ENCODE peak calls at places on chromosomes 3 and 15, in seven cellular contexts. L, F, K, P, O, A and E are unnamed samples.

GRCh38 chr3:178536271-178537079 is at the start of gene KCNMB2:
- DNase-seq in A (no peak), K (no peak), L (no peak), O (no peak), P (no peak), F (no peak), E (no peak)

GRCh38 chr15:94306700-94307650 is 75.6 kb downstream of the MCTP2 start:
- DNase-seq in F (no peak), O (no peak), P (no peak), K (no peak), A (no peak), L (no peak), E (peak; percentile 37)

GRCh38 chr3:190064112-190064511 is 56.6 kb downstream of the P3H2 start:
- DNase-seq in K (peak; percentile 36), A (no peak), O (no peak), F (no peak), L (no peak), P (peak; percentile 95), E (no peak)

GRCh38 chr3:13316603-13317002 is 103.5 kb downstream of the NUP210 start:
- DNase-seq in F (no peak), L (no peak), K (no peak), P (no peak), O (no peak), A (no peak), E (no peak)

GRCh38 chr3:50519471-50520089 is 16.1 kb upstream of the CACNA2D2 start:
- DNase-seq in L (peak; percentile 52), A (no peak), K (no peak), F (peak; percentile 73), P (peak; percentile 28), O (peak; percentile 13), E (peak; percentile 73)

GRCh38 chr15:101808201-101808600 is 3.8 kb upstream of the OR4F15 start:
- DNase-seq in L (no peak), F (no peak), O (no peak), A (no peak), K (no peak), P (peak; percentile 70), E (no peak)

GRCh38 chr3:113867506-113867905 is 28.9 kb downstream of the GRAMD1C start:
- DNase-seq in F (no peak), O (no peak), A (no peak), P (peak; percentile 59), L (no peak), K (no peak), E (no peak)

GRCh38 chr3:134357914-134358811 is 16.1 kb downstream of the AMOTL2 start:
- DNase-seq in F (peak; percentile 21), O (peak; percentile 44), A (peak; percentile 91), L (no peak), P (peak; percentile 94), K (no peak), E (no peak)

GRCh38 chr3:117660941-117661635 is 951.5 kb downstream of the TUSC7 start:
- DNase-seq in O (no peak), P (no peak), K (no peak), L (no peak), A (no peak), F (no peak), E (no peak)

GRCh38 chr3:79657076-79657475 is 110.7 kb downstream of the ROBO1 start:
- DNase-seq in O (no peak), P (no peak), L (no peak), F (no peak), K (no peak), A (no peak), E (no peak)

GRCh38 chr3:187150599-187150998 is 11.3 kb upstream of the RPL39L start:
- DNase-seq in K (no peak), O (no peak), A (no peak), L (peak; percentile 42), P (no peak), F (peak; percentile 67), E (peak; percentile 63)

GRCh38 chr3:103002447-103002846 is 567.6 kb downstream of the ZPLD1 start:
- DNase-seq in A (no peak), O (peak; percentile 24), K (no peak), F (no peak), L (no peak), P (no peak), E (no peak)

GRCh38 chr3:124569761-124570160 is 160.5 kb upstream of the UMPS start:
- DNase-seq in F (no peak), O (no peak), L (no peak), A (no peak), K (no peak), P (no peak), E (no peak)

GRCh38 chr3:55364426-55364825 is 122.7 kb downstream of the WNT5A start:
- DNase-seq in A (no peak), K (no peak), P (no peak), L (no peak), O (no peak), F (no peak), E (no peak)